ENCODE peak calls at places on chromosomes 16 and 17, in eight cellular contexts. X, K, S, M, J, B, C and R are unnamed samples.

GRCh38 chr17:81513669-81514484 is 1.3 kb upstream of the ACTG1 start:
- DNase-seq in X (peak), K (peak), S (peak), M (no peak), J (peak), B (peak), C (peak), R (no peak)

GRCh38 chr16:56368545-56368944 is 56.8 kb downstream of the AMFR start:
- DNase-seq in X (no peak), K (no peak), S (no peak), M (no peak), J (no peak), B (no peak), C (no peak), R (no peak)

GRCh38 chr17:54968954-54969400 is 412 bp downstream of the STXBP4 start:
- DNase-seq in X (no peak), K (peak), S (peak), M (no peak), J (no peak), B (peak), C (peak), R (no peak)

GRCh38 chr16:83054302-83054701 is 427.5 kb downstream of the CDH13 start:
- DNase-seq in X (no peak), K (no peak), S (no peak), M (no peak), J (no peak), B (no peak), C (peak), R (no peak)

GRCh38 chr16:85296859-85297698 is 184.8 kb upstream of the CIBAR2 start:
- DNase-seq in X (peak), K (no peak), S (no peak), M (no peak), J (no peak), B (peak), C (peak), R (no peak)

GRCh38 chr17:75612906-75613626 is 20.2 kb upstream of the SMIM5 start:
- DNase-seq in X (no peak), K (no peak), S (no peak), M (no peak), J (no peak), B (no peak), C (no peak), R (no peak)

GRCh38 chr17:77356690-77357201 is 216.0 kb downstream of the SEC14L1 start:
- DNase-seq in X (peak), K (no peak), S (no peak), M (no peak), J (peak), B (no peak), C (no peak), R (no peak)

GRCh38 chr16:23611936-23612335 is 15.8 kb upstream of the NDUFAB1 start:
- DNase-seq in X (no peak), K (no peak), S (no peak), M (no peak), J (no peak), B (peak), C (no peak), R (peak)

GRCh38 chr16:1196494-1196893 is 28.6 kb downstream of the TPSG1 start:
- DNase-seq in X (no peak), K (no peak), S (no peak), M (no peak), J (no peak), B (no peak), C (no peak), R (no peak)

GRCh38 chr16:46717692-46718091 is 28.2 kb downstream of the ORC6 start:
- DNase-seq in X (no peak), K (no peak), S (no peak), M (no peak), J (no peak), B (no peak), C (no peak), R (no peak)

GRCh38 chr17:43431741-43432523 is 33.1 kb downstream of the ARL4D start:
- DNase-seq in X (no peak), K (no peak), S (no peak), M (no peak), J (peak), B (peak), C (no peak), R (no peak)

GRCh38 chr17:31564883-31565297 is 173.4 kb downstream of the RAB11FIP4 start:
- DNase-seq in X (no peak), K (peak), S (no peak), M (no peak), J (no peak), B (peak), C (peak), R (peak)

GRCh38 chr17:78374631-78375274 is 3.7 kb upstream of the PGS1 start:
- DNase-seq in X (no peak), K (peak), S (no peak), M (no peak), J (no peak), B (peak), C (peak), R (no peak)

GRCh38 chr16:88907768-88908167 is 41.3 kb upstream of the PABPN1L start:
- DNase-seq in X (no peak), K (peak), S (no peak), M (no peak), J (no peak), B (no peak), C (peak), R (no peak)

GRCh38 chr17:49216953-49217650 is 6.6 kb downstream of the ABI3 start:
- DNase-seq in X (no peak), K (no peak), S (no peak), M (no peak), J (peak), B (no peak), C (no peak), R (no peak)

GRCh38 chr16:87392823-87393679 is 915 bp downstream of the MAP1LC3B start:
- DNase-seq in X (peak), K (peak), S (no peak), M (no peak), J (peak), B (peak), C (no peak), R (no peak)

GRCh38 chr17:76654408-76654807 is 10.9 kb upstream of the ST6GALNAC1 start:
- DNase-seq in X (no peak), K (no peak), S (no peak), M (no peak), J (no peak), B (peak), C (no peak), R (no peak)

GRCh38 chr16:14196539-14196938 is 125.4 kb downstream of the MRTFB start:
- DNase-seq in X (no peak), K (no peak), S (no peak), M (no peak), J (no peak), B (no peak), C (no peak), R (no peak)

GRCh38 chr17:38430316-38430715 is 2.1 kb downstream of the ARHGAP23 start:
- DNase-seq in X (no peak), K (no peak), S (no peak), M (no peak), J (no peak), B (peak), C (no peak), R (no peak)

GRCh38 chr17:7249830-7250229 is 1.7 kb downstream of the CTDNEP1 start:
- DNase-seq in X (no peak), K (no peak), S (no peak), M (no peak), J (no peak), B (peak), C (no peak), R (no peak)

GRCh38 chr17:57518587-57519118 is 226.4 kb downstream of the CCDC182 start:
- DNase-seq in X (no peak), K (no peak), S (no peak), M (no peak), J (no peak), B (no peak), C (peak), R (no peak)

GRCh38 chr17:37488009-37488604 is 1.6 kb upstream of the DUSP14 start:
- DNase-seq in X (no peak), K (peak), S (peak), M (no peak), J (no peak), B (peak), C (peak), R (peak)

GRCh38 chr16:67393111-67393789 is at the start of gene TPPP3:
- DNase-seq in X (peak), K (peak), S (no peak), M (no peak), J (peak), B (peak), C (peak), R (no peak)

GRCh38 chr16:54077412-54077821 is 209.2 kb downstream of the IRX3 start:
- DNase-seq in X (no peak), K (peak), S (no peak), M (no peak), J (no peak), B (peak), C (peak), R (peak)

GRCh38 chr17:19348806-19349205 is 13.7 kb downstream of the B9D1 start:
- DNase-seq in X (peak), K (no peak), S (no peak), M (no peak), J (no peak), B (no peak), C (no peak), R (no peak)

GRCh38 chr16:1793578-1794220 is at the start of gene IGFALS:
- DNase-seq in X (no peak), K (no peak), S (peak), M (no peak), J (peak), B (no peak), C (no peak), R (no peak)

GRCh38 chr17:36592316-36592710 is 634 bp downstream of the DHRS11 start:
- DNase-seq in X (no peak), K (peak), S (no peak), M (no peak), J (peak), B (peak), C (peak), R (no peak)

GRCh38 chr17:76912585-76912984 is 44.4 kb downstream of the MGAT5B start:
- DNase-seq in X (no peak), K (no peak), S (no peak), M (no peak), J (peak), B (no peak), C (no peak), R (no peak)

GRCh38 chr16:11484691-11485258 is 101.9 kb downstream of the LITAF start:
- DNase-seq in X (no peak), K (no peak), S (no peak), M (no peak), J (no peak), B (peak), C (no peak), R (no peak)

GRCh38 chr16:11233727-11234376 is 22.2 kb downstream of the SOCS1 start:
- DNase-seq in X (peak), K (no peak), S (no peak), M (no peak), J (no peak), B (no peak), C (no peak), R (no peak)

GRCh38 chr16:84144301-84144858 is 597 bp downstream of the HSDL1 start:
- DNase-seq in X (peak), K (no peak), S (peak), M (peak), J (peak), B (peak), C (peak), R (no peak)

GRCh38 chr16:11964761-11965539 is at the start of gene TNFRSF17:
- DNase-seq in X (no peak), K (no peak), S (no peak), M (no peak), J (peak), B (peak), C (no peak), R (no peak)

GRCh38 chr17:47253541-47254402 is at the start of gene ITGB3:
- DNase-seq in X (peak), K (peak), S (peak), M (peak), J (peak), B (peak), C (peak), R (no peak)

GRCh38 chr16:68197250-68197649 is 38.7 kb downstream of the ESRP2 start:
- DNase-seq in X (no peak), K (peak), S (no peak), M (no peak), J (no peak), B (peak), C (peak), R (peak)